ENCODE peak calls at places on chromosomes 7 and 10, in four cellular contexts. A, Y, N and W are unnamed samples.
A peak's percentile ranks its signal among the peaks of the same experiment; 100 is the strongest.

GRCh38 chr10:52335665-52336064 is 21.6 kb downstream of the DKK1 start:
- DNase-seq in A (no peak), Y (no peak), N (no peak), W (no peak)

GRCh38 chr10:69403519-69403918 is 13.2 kb downstream of the TACR2 start:
- DNase-seq in A (no peak), Y (no peak), N (peak; percentile 92), W (peak; percentile 61)

GRCh38 chr7:6163402-6163801 is 109.0 kb downstream of the CYTH3 start:
- DNase-seq in A (no peak), Y (no peak), N (no peak), W (no peak)

GRCh38 chr10:121741246-121741645 is 143.0 kb upstream of the FGFR2 start:
- DNase-seq in A (no peak), Y (no peak), N (peak; percentile 21), W (no peak)

GRCh38 chr7:24820730-24821044 is 63.4 kb upstream of the GSDME start:
- DNase-seq in A (no peak), Y (no peak), N (no peak), W (no peak)

GRCh38 chr10:118939216-118940007 is 90.1 kb upstream of the NANOS1 start:
- DNase-seq in A (no peak), Y (no peak), N (no peak), W (no peak)

GRCh38 chr7:86644282-86645173 is 819 bp downstream of the GRM3 start:
- DNase-seq in A (peak; percentile 76), Y (no peak), N (no peak), W (no peak)

GRCh38 chr10:124737708-124738107 is 6.5 kb downstream of the FAM53B start:
- DNase-seq in A (no peak), Y (no peak), N (no peak), W (no peak)

GRCh38 chr7:28840515-28841125 is 117.5 kb downstream of the TRIL start:
- DNase-seq in A (no peak), Y (no peak), N (no peak), W (no peak)

GRCh38 chr7:99694201-99694911 is 14.6 kb upstream of the CYP3A5 start:
- DNase-seq in A (no peak), Y (no peak), N (no peak), W (no peak)

GRCh38 chr10:79446451-79447020 is 1.1 kb upstream of the ZCCHC24 start:
- DNase-seq in A (peak; percentile 91), Y (peak; percentile 78), N (no peak), W (no peak)

GRCh38 chr7:64793106-64793755 is 997 bp upstream of the ZNF138 start:
- DNase-seq in A (no peak), Y (no peak), N (peak; percentile 5), W (no peak)

GRCh38 chr7:130432886-130433285 is 7.9 kb downstream of the CEP41 start:
- DNase-seq in A (no peak), Y (no peak), N (peak; percentile 72), W (peak; percentile 45)

GRCh38 chr7:103124429-103124979 is 24.4 kb downstream of the NAPEPLD start:
- DNase-seq in A (no peak), Y (no peak), N (no peak), W (no peak)

GRCh38 chr7:3042861-3043489 is 692 bp downstream of the CARD11 start:
- DNase-seq in A (no peak), Y (no peak), N (no peak), W (no peak)

GRCh38 chr10:32347363-32347735 is 391 bp upstream of the EPC1 start:
- DNase-seq in A (peak; percentile 87), Y (no peak), N (no peak), W (no peak)
- TF ChIP-seq CTCF in A (no peak), Y (no peak), N (no peak), W (no peak)

GRCh38 chr10:63627881-63628296 is 106.7 kb downstream of the REEP3 start:
- DNase-seq in A (no peak), Y (no peak), N (no peak), W (no peak)
- H3K4me3 ChIP-seq in A (no peak overlapping the region), Y (peak overlapping the region; percentile 68), N (no peak overlapping the region), W (no peak overlapping the region)

GRCh38 chr7:15309891-15310290 is 251.9 kb downstream of the AGMO start:
- DNase-seq in A (no peak), Y (no peak), N (peak; percentile 12), W (no peak)

GRCh38 chr7:15303357-15303756 is 258.5 kb downstream of the AGMO start:
- DNase-seq in A (no peak), Y (no peak), N (no peak), W (no peak)

GRCh38 chr7:15306286-15306685 is 255.5 kb downstream of the AGMO start:
- DNase-seq in A (no peak), Y (no peak), N (no peak), W (no peak)

GRCh38 chr7:15308831-15309230 is 253.0 kb downstream of the AGMO start:
- DNase-seq in A (no peak), Y (no peak), N (no peak), W (no peak)

DNA sequence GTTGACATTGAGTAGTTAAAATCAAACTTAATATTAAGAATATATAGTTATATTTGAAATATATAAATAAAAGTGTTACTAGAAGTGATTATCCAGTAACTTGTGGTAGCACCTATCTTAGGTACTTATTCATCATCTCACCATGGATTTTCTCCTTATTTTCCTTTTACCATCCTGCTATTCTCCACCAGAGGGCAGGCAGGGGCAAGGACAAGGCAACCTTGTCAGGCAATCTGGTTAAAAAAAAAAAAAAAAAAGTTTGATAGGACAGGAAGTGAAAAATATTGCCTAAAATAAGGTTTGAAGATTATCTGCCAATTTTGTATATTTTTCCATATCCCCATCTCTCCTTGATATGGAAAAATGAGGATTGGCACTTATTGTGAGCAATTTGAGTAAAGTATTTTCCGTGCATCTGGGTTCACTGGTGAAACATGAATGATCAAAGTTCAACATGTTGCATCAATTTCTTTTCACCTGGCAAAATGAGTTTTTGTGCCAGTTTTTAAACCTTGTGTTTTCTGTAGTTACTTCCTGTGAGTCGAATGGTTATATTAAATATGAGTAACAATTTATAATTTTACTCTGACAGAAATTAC is 256.7 kb downstream of the AGMO start:
- DNase-seq in A (no peak), Y (no peak), N (peak; percentile 23), W (peak; percentile 52)
- TF ChIP-seq CTCF in A (peak; percentile 29), Y (peak; percentile 76), N (peak; percentile 83), W (peak; percentile 82)

DNA sequence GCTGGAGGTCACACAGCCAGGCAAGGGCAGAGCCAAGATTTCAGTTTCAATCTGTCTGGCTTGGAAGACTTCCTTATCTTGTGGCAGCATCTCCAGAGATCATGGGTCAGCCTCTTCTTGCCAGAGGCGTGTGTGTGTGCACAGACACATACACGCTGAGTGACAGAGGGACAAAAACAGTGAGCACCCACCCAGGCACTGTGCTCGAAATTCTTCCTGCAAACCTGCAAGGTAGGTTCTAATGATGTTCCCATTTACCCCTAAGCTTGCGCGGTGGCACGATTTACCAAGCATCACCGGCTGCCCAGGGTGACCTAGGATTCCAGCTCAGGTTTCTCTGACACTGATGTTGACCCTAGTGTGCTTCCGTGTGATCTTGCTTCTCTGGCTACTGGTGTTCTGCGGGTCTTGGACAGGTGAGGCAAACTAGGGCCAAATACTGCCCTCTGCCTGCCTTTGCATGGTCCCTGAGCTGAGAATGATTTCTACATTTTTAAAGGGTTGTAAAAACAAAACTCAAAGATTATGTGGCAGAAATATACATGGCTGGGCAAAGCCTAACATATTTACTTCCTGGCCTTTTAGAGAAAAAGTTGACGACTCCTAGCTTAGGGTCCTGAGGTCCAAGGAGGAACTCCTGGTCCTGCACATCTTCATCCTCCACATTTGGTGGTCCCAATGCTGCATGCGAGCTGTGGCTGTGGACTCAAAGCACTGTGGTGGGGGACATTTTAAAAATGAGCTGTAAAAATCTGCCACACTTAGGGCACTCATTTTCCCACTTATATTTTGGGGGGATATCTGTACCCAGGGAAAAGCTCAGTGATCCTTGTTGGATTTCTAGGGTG is 268.5 kb downstream of the RPS24 start:
- DNase-seq in A (no peak), Y (no peak), N (no peak), W (no peak)
- H3K4me3 ChIP-seq in A (peak overlapping the region; percentile 38), Y (peak overlapping the region; percentile 67), N (no peak overlapping the region), W (peak overlapping the region; percentile 51)

GRCh38 chr7:105402221-105403095 is 13.7 kb upstream of the SRPK2 start:
- DNase-seq in A (no peak), Y (no peak), N (peak; percentile 49), W (no peak)

GRCh38 chr7:105396566-105396965 is 7.8 kb upstream of the SRPK2 start:
- DNase-seq in A (no peak), Y (no peak), N (no peak), W (no peak)

GRCh38 chr7:105403128-105403527 is 14.4 kb upstream of the SRPK2 start:
- DNase-seq in A (no peak), Y (no peak), N (no peak), W (no peak)

GRCh38 chr7:105399043-105399725 is 10.5 kb upstream of the SRPK2 start:
- DNase-seq in A (no peak), Y (no peak), N (peak; percentile 33), W (peak; percentile 43)
- TF ChIP-seq CTCF in A (no peak), Y (no peak), N (peak; percentile 13), W (peak; percentile 42)

GRCh38 chr7:43868181-43868580 is 1.1 kb downstream of the MRPS24 start:
- DNase-seq in A (no peak), Y (no peak), N (no peak), W (no peak)
- H3K4me3 ChIP-seq in A (no peak overlapping the region), Y (peak overlapping the region; percentile 79), N (peak overlapping the region; percentile 68), W (peak overlapping the region; percentile 71)